ENCODE peak calls at places on chromosome 15, in six cellular contexts. N is upper lobe of left lung, U is HepG2, W is GM12878, J is HCT116, G is K562. S is an unnamed sample.

GRCh38 chr15:92922405-92923002 is 22.4 kb downstream of the CHD2 start:
- ATAC-seq in N (no peak), U (no peak), W (peak; percentile 78), J (no peak), G (no peak), S (no peak)

GRCh38 chr15:101481917-101482525 is 7.5 kb downstream of the PCSK6 start:
- ATAC-seq in N (no peak), U (peak; percentile 25), W (no peak), J (peak; percentile 61), G (peak; percentile 16), S (no peak)

GRCh38 chr15:38088971-38089370 is 154.5 kb downstream of the TMCO5A start:
- ATAC-seq in N (no peak), U (no peak), W (no peak), J (no peak), G (no peak), S (no peak)

GRCh38 chr15:92813440-92813839 is 86.7 kb upstream of the CHD2 start:
- ATAC-seq in N (no peak), U (no peak), W (no peak), J (no peak), G (no peak), S (no peak)

GRCh38 chr15:88623061-88623460 is 1.9 kb downstream of the AEN start:
- ATAC-seq in N (no peak), U (no peak), W (peak; percentile 15), J (peak; percentile 59), G (no peak), S (no peak)

GRCh38 chr15:77810180-77810579 is 177.5 kb upstream of the LINGO1 start:
- ATAC-seq in N (no peak), U (no peak), W (no peak), J (no peak), G (peak; percentile 20), S (no peak)

GRCh38 chr15:101479342-101479845 is 10.1 kb downstream of the PCSK6 start:
- ATAC-seq in N (no peak), U (peak; percentile 20), W (no peak), J (no peak), G (peak; percentile 30), S (no peak)

GRCh38 chr15:36356978-36357582 is 222.3 kb upstream of the CDIN1 start:
- ATAC-seq in N (no peak), U (no peak), W (no peak), J (no peak), G (no peak), S (peak; percentile 70)

GRCh38 chr15:27776501-27776900 is 322.6 kb downstream of the OCA2 start:
- ATAC-seq in N (no peak), U (no peak), W (no peak), J (no peak), G (no peak), S (no peak)

GRCh38 chr15:89002830-89003229 is 85.4 kb upstream of the ABHD2 start:
- ATAC-seq in N (no peak), U (peak; percentile 45), W (peak; percentile 45), J (no peak), G (peak; percentile 66), S (no peak)

GRCh38 chr15:61169904-61170695 is 59.0 kb downstream of the RORA start:
- ATAC-seq in N (no peak), U (no peak), W (peak; percentile 45), J (no peak), G (no peak), S (no peak)

GRCh38 chr15:72797834-72798233 is 14.3 kb upstream of the ADPGK start:
- ATAC-seq in N (no peak), U (peak; percentile 26), W (no peak), J (no peak), G (no peak), S (no peak)

GRCh38 chr15:72797338-72797689 is 13.8 kb upstream of the ADPGK start:
- ATAC-seq in N (no peak), U (peak; percentile 52), W (no peak), J (peak; percentile 24), G (peak; percentile 8), S (no peak)

GRCh38 chr15:72803006-72803405 is 19.4 kb upstream of the ADPGK start:
- ATAC-seq in N (no peak), U (no peak), W (no peak), J (no peak), G (no peak), S (no peak)

GRCh38 chr15:72800819-72801481 is 17.4 kb upstream of the ADPGK start:
- ATAC-seq in N (no peak), U (no peak), W (no peak), J (no peak), G (no peak), S (no peak)

DNA sequence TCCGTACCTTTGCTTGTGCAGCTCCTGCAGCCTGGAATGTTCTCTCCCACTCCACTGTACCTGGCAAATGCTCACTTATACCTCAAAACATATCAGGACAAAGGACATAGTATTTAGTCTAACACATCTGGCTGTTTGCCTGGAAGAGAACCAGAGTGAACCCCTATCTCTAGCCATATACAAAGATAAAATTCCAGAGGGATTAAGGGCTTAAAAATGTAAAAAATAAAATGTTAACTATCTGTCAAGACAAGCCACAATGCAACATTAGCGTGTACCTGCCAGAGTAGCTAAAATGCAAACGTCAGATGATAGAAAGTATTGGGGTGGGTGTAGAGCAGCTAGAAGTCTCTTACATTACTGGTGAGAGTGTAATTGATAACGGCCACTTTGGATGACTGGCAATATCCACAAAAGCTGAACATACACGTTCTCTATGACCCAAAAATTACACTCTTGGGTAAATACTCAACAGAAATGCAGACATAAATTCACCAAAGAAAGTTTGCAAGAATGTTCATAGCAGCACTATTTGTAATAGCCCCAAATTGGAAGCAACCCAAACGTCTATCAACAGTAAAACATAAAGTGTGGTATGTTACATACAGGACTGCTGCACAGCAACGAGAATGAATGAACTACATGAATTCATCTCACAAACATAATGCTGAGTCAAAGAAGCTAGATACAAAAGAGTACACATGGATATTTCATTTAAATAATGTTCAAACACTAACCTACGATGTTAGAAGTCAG is 18.2 kb upstream of the ADPGK start:
- ATAC-seq in N (no peak), U (no peak), W (no peak), J (no peak), G (no peak), S (no peak)
- TF ChIP-seq POLR2AphosphoS5 in N (no peak), U (no peak), W (no peak), J (no peak), G (no peak), S (no peak)

DNA sequence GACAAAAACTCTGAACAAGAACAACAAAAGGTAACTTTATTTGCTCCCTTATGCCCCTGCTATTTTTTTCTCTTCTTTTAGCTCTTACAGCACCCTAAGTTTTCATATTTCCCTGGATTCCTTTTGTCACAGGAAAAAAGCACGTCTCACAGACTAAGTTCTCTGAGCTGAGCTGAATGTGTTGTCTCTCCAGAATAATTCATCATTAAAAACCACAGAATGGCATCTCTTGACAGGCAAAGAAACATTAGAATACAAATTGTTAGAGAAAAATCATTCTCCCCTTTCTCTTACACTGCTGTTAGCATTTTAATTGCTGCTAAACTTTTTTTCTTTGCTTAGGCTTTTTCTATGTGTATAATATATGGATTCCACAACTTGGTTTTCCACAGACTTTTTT is 48.7 kb upstream of the SECISBP2L start:
- ATAC-seq in N (no peak), U (no peak), W (no peak), J (no peak), G (no peak), S (no peak)
- TF ChIP-seq POLR2A in N (no peak), U (no peak), W (no peak), J (no peak), G (no peak), S (no peak)

GRCh38 chr15:67380921-67381320 is 126.3 kb downstream of the IQCH start:
- ATAC-seq in N (no peak), U (no peak), W (no peak), J (no peak), G (no peak), S (no peak)
- TF ChIP-seq POLR2AphosphoS5 in N (no peak), U (no peak), W (no peak), J (no peak), G (no peak), S (no peak)

DNA sequence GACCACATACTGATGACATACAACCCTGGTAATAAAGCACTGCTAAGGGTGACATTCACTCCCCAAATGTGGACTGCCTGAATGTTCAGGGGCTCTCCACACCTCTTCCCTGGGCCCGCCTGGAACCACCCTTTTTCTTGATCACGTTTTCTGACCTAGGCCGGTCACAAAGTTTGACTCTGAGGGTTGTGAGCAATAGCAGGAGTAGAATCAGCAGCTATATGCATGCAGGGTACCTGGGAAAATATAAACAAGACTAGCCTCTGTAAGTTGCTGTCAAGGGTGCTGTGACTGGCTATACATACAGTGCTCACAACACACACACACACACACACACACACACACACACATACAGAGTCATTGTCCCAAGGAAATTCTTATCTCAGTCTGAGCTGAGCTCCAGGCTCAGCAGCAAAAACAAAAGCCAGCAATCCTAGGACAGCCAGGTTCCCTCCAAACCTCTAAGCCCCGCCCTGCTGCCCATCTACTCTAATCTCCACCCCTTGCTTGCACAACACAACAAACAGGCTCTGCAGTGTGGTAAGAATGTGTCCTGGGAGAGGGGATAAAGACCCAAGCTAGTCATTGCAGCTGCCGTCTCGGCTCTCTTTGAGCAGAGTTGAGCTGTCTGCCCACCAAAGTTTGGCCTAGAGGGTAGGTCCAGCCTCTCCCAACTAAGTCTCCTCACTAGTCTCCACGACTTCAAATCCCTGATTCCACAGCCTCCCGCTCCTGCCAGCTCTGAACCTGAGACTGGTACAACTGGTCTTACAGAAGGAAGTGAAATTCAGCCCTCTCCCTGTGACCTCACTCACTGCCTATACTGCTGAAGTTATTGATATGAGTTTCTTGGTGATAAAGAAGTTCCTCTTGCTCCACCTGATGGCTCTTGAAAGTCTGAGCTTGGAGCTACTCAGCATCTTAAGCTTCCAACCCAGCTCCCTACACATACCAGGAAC is 2.2 kb downstream of the BMF start:
- ATAC-seq in N (peak; percentile 68), U (peak; percentile 75), W (peak; percentile 48), J (no peak), G (peak; percentile 62), S (peak; percentile 19)
- TF ChIP-seq POLR2A in N (peak; percentile 81), U (peak; percentile 68), W (no peak), J (no peak), G (no peak), S (no peak)